ENCODE peak calls at places on chromosomes 3 and 15, in four cellular contexts. O is fibroblast of lung, W is colonic mucosa, T is mesendoderm. I is an unnamed sample. For H3K36me3, the result is how much of the 10 kb centered on the place peaks cover.

GRCh38 chr3:177680442-177680821 is 483.1 kb upstream of the TBL1XR1 start:
- DNase-seq in O (no peak), W (no peak), T (no peak), I (no peak)

GRCh38 chr3:132317229-132317948 is at the start of gene ACP3:
- DNase-seq in O (peak), W (peak), T (peak), I (peak)

GRCh38 chr3:156762631-156763185 is 63.4 kb upstream of the LEKR1 start:
- DNase-seq in O (peak), W (no peak), T (no peak), I (no peak)

GRCh38 chr3:185831195-185831594 is 6.4 kb upstream of the IGF2BP2 start:
- DNase-seq in O (no peak), W (no peak), T (no peak), I (no peak)

GRCh38 chr3:14652-15051 is 181.9 kb upstream of the CHL1 start:
- DNase-seq in O (no peak), W (no peak), T (no peak), I (no peak)

GRCh38 chr15:65068436-65068835 is 645 bp upstream of the RASL12 start:
- DNase-seq in O (no peak), W (no peak), T (no peak), I (no peak)

GRCh38 chr3:133440652-133441051 is 40.8 kb downstream of the BFSP2 start:
- DNase-seq in O (no peak), W (no peak), T (no peak), I (no peak)

GRCh38 chr15:71083349-71083748 is 31.9 kb upstream of the THSD4 start:
- DNase-seq in O (peak), W (no peak), T (no peak), I (no peak)

GRCh38 chr15:92711457-92711831 is 55.9 kb upstream of the FAM174B start:
- DNase-seq in O (no peak), W (no peak), T (peak), I (peak)

GRCh38 chr3:163779396-163780344 is 1298.6 kb downstream of the SI start:
- DNase-seq in O (no peak), W (no peak), T (peak), I (peak)

GRCh38 chr15:49290204-49290603 is 120.2 kb downstream of the GALK2 start:
- DNase-seq in O (no peak), W (peak), T (no peak), I (no peak)

GRCh38 chr15:101320501-101321052 is 25.5 kb upstream of the SNRPA1 start:
- DNase-seq in O (peak), W (no peak), T (peak), I (peak)

GRCh38 chr15:60421544-60421943 is 23.8 kb upstream of the ANXA2 start:
- DNase-seq in O (peak), W (no peak), T (no peak), I (no peak)

GRCh38 chr3:178255315-178255714 is 280.9 kb upstream of the KCNMB2 start:
- DNase-seq in O (no peak), W (no peak), T (no peak), I (no peak)

GRCh38 chr3:2948882-2949281 is 161.3 kb downstream of the IL5RA start:
- DNase-seq in O (no peak), W (no peak), T (peak), I (no peak)

GRCh38 chr3:98874602-98875249 is 26.8 kb downstream of the DCBLD2 start:
- DNase-seq in O (no peak), W (no peak), T (peak), I (no peak)

GRCh38 chr3:31927806-31928205 is 53.3 kb downstream of the OSBPL10 start:
- DNase-seq in O (no peak), W (no peak), T (no peak), I (no peak)
- H3K4me3 ChIP-seq in O (no peak), W (no peak), T (no peak), I (no peak)

DNA sequence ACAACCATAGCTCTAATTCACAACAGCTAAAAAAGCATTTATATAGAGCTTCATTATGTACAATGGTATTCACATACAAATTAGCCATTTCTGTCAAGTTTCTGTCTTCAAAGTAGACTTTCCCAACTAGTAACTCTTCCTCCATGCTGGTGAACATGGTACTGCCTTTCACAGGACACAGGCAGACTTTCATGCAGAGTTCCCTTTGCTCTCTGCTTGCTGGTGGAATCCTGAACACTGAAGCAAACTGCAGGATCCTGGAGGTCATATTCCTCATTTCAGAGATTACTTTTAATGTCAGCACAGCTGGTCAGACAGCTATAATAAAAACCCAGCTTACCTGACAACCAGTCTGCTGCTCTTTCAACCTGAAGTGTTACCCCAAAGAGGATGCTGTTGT is 53.6 kb downstream of the TASOR start:
- DNase-seq in O (no peak), W (no peak), T (no peak), I (no peak)
- H3K36me3 ChIP-seq in O (under half), W (under half), T (under half), I (under half)

GRCh38 chr3:29382845-29383244 is 102.0 kb downstream of the RBMS3 start:
- DNase-seq in O (no peak), W (no peak), T (no peak), I (no peak)
- H3K4me3 ChIP-seq in O (no peak), W (no peak), T (no peak), I (no peak)

GRCh38 chr3:52671676-52672075 is 14.0 kb downstream of the PBRM1 start:
- DNase-seq in O (no peak), W (no peak), T (peak), I (no peak)
- H3K36me3 ChIP-seq in O (under half), W (under half), T (under half), I (under half)

GRCh38 chr15:38168472-38169057 is 84.1 kb upstream of the SPRED1 start:
- DNase-seq in O (no peak), W (no peak), T (no peak), I (no peak)

GRCh38 chr15:38169982-38170381 is 82.7 kb upstream of the SPRED1 start:
- DNase-seq in O (peak), W (no peak), T (no peak), I (no peak)

GRCh38 chr15:38164507-38164906 is 88.1 kb upstream of the SPRED1 start:
- DNase-seq in O (no peak), W (peak), T (peak), I (no peak)

GRCh38 chr15:38163651-38164050 is 89.0 kb upstream of the SPRED1 start:
- DNase-seq in O (no peak), W (peak), T (no peak), I (no peak)

DNA sequence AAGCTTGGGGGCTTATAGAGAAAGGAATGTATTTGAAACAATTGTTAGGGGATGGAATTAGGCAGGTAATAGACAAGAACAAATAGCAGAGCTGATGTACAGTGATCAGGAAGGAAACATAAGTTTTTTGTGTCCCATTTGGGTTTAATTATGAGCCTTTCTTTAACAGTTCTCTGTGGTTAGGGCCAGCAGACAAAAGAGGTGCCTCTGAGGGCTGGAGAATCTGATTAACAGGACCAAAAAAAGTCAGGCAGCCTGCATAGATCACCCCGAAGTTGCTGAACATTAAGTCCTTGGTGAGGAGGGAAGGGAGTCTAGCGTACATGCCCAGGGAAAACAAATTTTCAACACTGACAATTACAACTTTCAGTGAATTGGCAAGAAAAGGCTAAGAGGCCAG is 88.6 kb upstream of the SPRED1 start:
- DNase-seq in O (no peak), W (no peak), T (no peak), I (no peak)
- H3K4me3 ChIP-seq in O (no peak), W (no peak), T (no peak), I (no peak)

GRCh38 chr3:12629560-12629959 is 34.4 kb downstream of the RAF1 start:
- DNase-seq in O (peak), W (no peak), T (no peak), I (no peak)

GRCh38 chr3:12630292-12630691 is 33.6 kb downstream of the RAF1 start:
- DNase-seq in O (no peak), W (no peak), T (peak), I (no peak)

GRCh38 chr3:12628813-12629212 is 35.1 kb downstream of the RAF1 start:
- DNase-seq in O (no peak), W (no peak), T (no peak), I (no peak)

GRCh38 chr3:12632523-12632922 is 31.4 kb downstream of the RAF1 start:
- DNase-seq in O (no peak), W (no peak), T (no peak), I (no peak)

DNA sequence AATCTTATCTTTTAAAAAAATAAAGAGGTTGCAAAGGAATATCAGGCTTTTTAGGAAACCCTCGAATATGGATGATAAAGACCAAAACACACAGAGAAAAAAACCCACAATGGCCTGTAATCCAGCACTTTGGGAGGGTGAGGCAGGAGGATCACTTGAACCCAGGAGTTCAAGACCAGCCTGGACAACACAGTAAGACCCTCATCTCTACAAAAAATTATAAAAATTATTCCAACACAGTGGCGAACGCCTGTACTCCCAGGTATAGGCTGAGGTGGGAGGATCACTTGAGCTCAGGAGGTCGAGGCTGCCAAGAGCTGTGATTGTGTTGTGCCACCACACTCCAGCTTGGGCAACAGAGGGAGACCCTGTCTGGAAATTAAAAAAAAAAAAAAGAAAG is 30.8 kb downstream of the RAF1 start:
- DNase-seq in O (no peak), W (no peak), T (no peak), I (no peak)
- H3K36me3 ChIP-seq in O (under half), W (under half), T (under half), I (under half)

DNA sequence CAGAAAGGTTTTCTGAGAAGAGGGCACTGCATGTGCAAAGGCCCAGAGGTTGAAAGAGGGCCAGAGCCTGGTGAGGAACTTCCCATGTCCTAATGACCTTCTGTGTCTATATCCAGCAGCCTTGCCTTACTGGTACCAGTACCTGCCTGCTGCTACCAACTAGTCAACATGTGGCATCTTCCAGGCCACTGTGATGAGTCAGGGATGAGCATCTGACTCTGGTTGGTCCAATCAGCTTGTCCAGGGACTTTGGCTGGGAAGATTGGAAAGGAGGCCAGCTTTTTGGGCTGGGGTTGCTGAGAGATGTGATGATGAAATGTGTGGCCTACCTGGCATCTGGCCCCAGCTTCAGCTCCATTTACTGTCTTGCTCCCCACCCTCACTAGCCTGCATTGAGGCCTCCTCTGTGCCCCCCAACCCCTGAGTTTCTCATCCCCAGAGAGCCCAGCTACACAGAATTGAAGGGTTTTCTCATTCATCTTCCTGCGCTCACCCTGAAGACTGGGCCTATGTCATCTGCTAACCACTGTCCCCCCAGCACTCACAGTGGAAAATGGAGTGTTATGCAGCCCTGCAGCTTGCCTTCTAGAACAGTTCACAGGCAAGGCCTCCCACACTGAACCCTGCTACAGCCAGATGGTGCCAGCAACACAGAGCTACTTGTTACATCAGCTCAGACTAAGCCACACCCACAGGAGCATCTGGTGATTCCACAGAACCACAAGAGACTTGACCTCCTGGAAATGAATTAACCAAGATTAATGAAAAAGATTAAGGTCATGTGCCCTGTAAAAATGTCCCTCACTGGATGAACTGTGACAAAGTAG is 1.3 kb upstream of the TWF2 start:
- DNase-seq in O (peak), W (peak), T (peak), I (peak)
- H3K4me3 ChIP-seq in O (peak), W (peak), T (no peak), I (no peak)

GRCh38 chr3:47098910-47099309 is 65.0 kb downstream of the SETD2 start:
- DNase-seq in O (no peak), W (no peak), T (no peak), I (no peak)

GRCh38 chr3:47103619-47104018 is 60.3 kb downstream of the SETD2 start:
- DNase-seq in O (no peak), W (no peak), T (no peak), I (no peak)

GRCh38 chr3:47109393-47109792 is 54.5 kb downstream of the SETD2 start:
- DNase-seq in O (no peak), W (no peak), T (no peak), I (no peak)

GRCh38 chr3:47108546-47108945 is 55.4 kb downstream of the SETD2 start:
- DNase-seq in O (no peak), W (no peak), T (peak), I (peak)

DNA sequence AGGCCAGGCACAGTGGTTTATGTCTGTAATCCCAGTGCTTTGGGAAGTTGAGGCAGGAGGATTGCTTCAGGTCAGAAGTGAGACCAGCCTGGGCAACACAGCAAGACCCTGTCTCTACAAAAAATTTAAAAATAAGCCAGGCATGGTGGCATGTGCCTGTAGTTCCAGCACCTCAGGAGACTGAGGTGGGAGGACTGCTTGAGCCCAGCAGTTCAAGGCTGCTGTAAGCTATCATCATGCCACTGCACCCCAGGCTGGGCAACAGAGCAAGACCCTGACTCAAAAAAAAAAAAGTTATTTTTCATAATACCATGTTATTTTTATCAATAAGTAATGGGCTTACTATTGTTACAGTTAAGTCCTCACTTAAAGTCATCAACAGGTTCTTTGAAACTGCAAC is 59.7 kb downstream of the SETD2 start:
- DNase-seq in O (no peak), W (no peak), T (no peak), I (no peak)
- H3K36me3 ChIP-seq in O (under half), W (under half), T (under half), I (under half)

GRCh38 chr3:187828571-187829452 is 83.5 kb upstream of the BCL6 start:
- DNase-seq in O (no peak), W (no peak), T (no peak), I (no peak)
- H3K4me3 ChIP-seq in O (no peak), W (no peak), T (no peak), I (no peak)

GRCh38 chr3:195066441-195066841 is 204.5 kb downstream of the XXYLT1 start:
- DNase-seq in O (no peak), W (no peak), T (no peak), I (no peak)
- H3K36me3 ChIP-seq in O (under half), W (under half), T (under half), I (under half)

I was measured in H7.